ENCODE peak calls at places on chromosomes 6 and 20, in seven cellular contexts. C is AG04450, Q is upper lobe of right lung, G is M059J, A is lower lobe of right lung, D is HCT116, U is HEK293T. I is an unnamed sample.

GRCh38 chr6:30612213-30612612 is 4.8 kb downstream of the PPP1R10 start:
- DNase-seq in C (no peak), Q (no peak), G (peak; percentile 55), A (no peak), D (no peak), U (no peak), I (no peak)

GRCh38 chr20:23752019-23752418 is 1.3 kb upstream of the CST1 start:
- DNase-seq in C (no peak), Q (no peak), G (no peak), A (no peak), D (no peak), U (no peak), I (no peak)

GRCh38 chr20:35135867-35136586 is 11.1 kb downstream of the EDEM2 start:
- DNase-seq in C (no peak), Q (no peak), G (peak; percentile 70), A (peak; percentile 55), D (no peak), U (no peak), I (peak; percentile 43)

GRCh38 chr6:154931741-154932424 is 63.2 kb upstream of the TIAM2 start:
- DNase-seq in C (peak; percentile 36), Q (no peak), G (peak; percentile 56), A (no peak), D (no peak), U (no peak), I (no peak)

GRCh38 chr6:56091159-56091869 is 156.1 kb downstream of the COL21A1 start:
- DNase-seq in C (peak; percentile 58), Q (no peak), G (peak; percentile 93), A (no peak), D (peak; percentile 26), U (no peak), I (peak; percentile 4)

GRCh38 chr6:137086031-137086430 is 41.3 kb upstream of the IL20RA start:
- DNase-seq in C (no peak), Q (no peak), G (no peak), A (no peak), D (no peak), U (no peak), I (no peak)

GRCh38 chr6:103875221-103875620 is 984.5 kb downstream of the HACE1 start:
- DNase-seq in C (no peak), Q (no peak), G (no peak), A (no peak), D (no peak), U (no peak), I (no peak)

GRCh38 chr20:19964289-19965263 is 52.6 kb upstream of the NAA20 start:
- DNase-seq in C (peak; percentile 94), Q (no peak), G (peak; percentile 80), A (peak; percentile 57), D (no peak), U (no peak), I (peak; percentile 75)

GRCh38 chr6:56624728-56625069 is 18.0 kb downstream of the DST start:
- DNase-seq in C (no peak), Q (no peak), G (no peak), A (no peak), D (no peak), U (no peak), I (no peak)

GRCh38 chr20:53763707-53764415 is 170.2 kb upstream of the ZNF217 start:
- DNase-seq in C (no peak), Q (no peak), G (peak; percentile 76), A (no peak), D (no peak), U (no peak), I (no peak)

GRCh38 chr20:49969946-49970345 is 12.8 kb upstream of the SNAI1 start:
- DNase-seq in C (no peak), Q (no peak), G (no peak), A (no peak), D (no peak), U (no peak), I (no peak)

GRCh38 chr6:163354779-163355431 is 59.6 kb upstream of the QKI start:
- DNase-seq in C (no peak), Q (peak; percentile 71), G (peak; percentile 46), A (peak; percentile 58), D (no peak), U (no peak), I (no peak)

GRCh38 chr6:70753870-70754269 is 86.2 kb downstream of the SMAP1 start:
- DNase-seq in C (no peak), Q (no peak), G (no peak), A (no peak), D (no peak), U (no peak), I (no peak)

GRCh38 chr20:4802522-4802921 is 80.8 kb downstream of the PRND start:
- DNase-seq in C (no peak), Q (no peak), G (no peak), A (no peak), D (no peak), U (no peak), I (no peak)

GRCh38 chr6:108161724-108162282 is 4.0 kb upstream of the NR2E1 start:
- DNase-seq in C (no peak), Q (no peak), G (no peak), A (no peak), D (no peak), U (no peak), I (no peak)

GRCh38 chr6:1144842-1145755 is 166.8 kb upstream of the FOXQ1 start:
- DNase-seq in C (peak; percentile 33), Q (no peak), G (peak; percentile 69), A (no peak), D (no peak), U (no peak), I (no peak)

GRCh38 chr6:3285732-3286131 is 27.0 kb downstream of the PSMG4 start:
- DNase-seq in C (no peak), Q (peak; percentile 37), G (no peak), A (no peak), D (no peak), U (no peak), I (no peak)

GRCh38 chr6:16420715-16421461 is 182.5 kb downstream of the GMPR start:
- DNase-seq in C (peak; percentile 33), Q (no peak), G (peak; percentile 78), A (no peak), D (no peak), U (no peak), I (peak; percentile 57)

GRCh38 chr20:20225325-20225724 is 142.6 kb upstream of the INSM1 start:
- DNase-seq in C (no peak), Q (no peak), G (no peak), A (no peak), D (no peak), U (no peak), I (no peak)

GRCh38 chr20:8749101-8749500 is 319.8 kb upstream of the PLCB4 start:
- DNase-seq in C (no peak), Q (no peak), G (peak; percentile 40), A (no peak), D (no peak), U (no peak), I (no peak)

I was measured in hepatic stellate cell.